ENCODE peak calls at places on chromosomes 5 and 9, in eight cellular contexts. B is cardiac muscle cell, Y is pancreas, L is upper lobe of right lung, T is body of pancreas, R is tibial nerve, I is mammary epithelial cell, X is OCI-LY7. A is an unnamed sample.

GRCh38 chr9:120482424-120483186 is 97.4 kb downstream of the CDK5RAP2 start:
- DNase-seq in B (no peak), Y (no peak), L (no peak), T (no peak), R (no peak), I (no peak), X (no peak), A (no peak)

GRCh38 chr9:106757539-106757938 is 105.4 kb upstream of the ZNF462 start:
- DNase-seq in B (no peak), Y (no peak), L (no peak), T (no peak), R (no peak), I (no peak), X (peak; percentile 35), A (no peak)

GRCh38 chr9:89635816-89636215 is 31.0 kb downstream of the GADD45G start:
- DNase-seq in B (peak; percentile 19), Y (peak; percentile 46), L (no peak), T (peak; percentile 45), R (no peak), I (peak; percentile 37), X (no peak), A (no peak)

GRCh38 chr5:68848086-68848485 is 245.7 kb upstream of the SLC30A5 start:
- DNase-seq in B (no peak), Y (no peak), L (no peak), T (no peak), R (no peak), I (peak; percentile 85), X (no peak), A (peak; percentile 12)

GRCh38 chr5:172768098-172768572 is 2.9 kb downstream of the DUSP1 start:
- DNase-seq in B (no peak), Y (no peak), L (no peak), T (no peak), R (no peak), I (no peak), X (no peak), A (no peak)

GRCh38 chr9:104227108-104227507 is 133.0 kb downstream of the SMC2 start:
- DNase-seq in B (peak; percentile 51), Y (no peak), L (no peak), T (no peak), R (no peak), I (no peak), X (no peak), A (no peak)

GRCh38 chr9:134258828-134259546 is 67.3 kb upstream of the RXRA start:
- DNase-seq in B (no peak), Y (peak; percentile 70), L (no peak), T (peak; percentile 55), R (no peak), I (no peak), X (no peak), A (no peak)

GRCh38 chr5:78644741-78645300 is 3.8 kb downstream of the LHFPL2 start:
- DNase-seq in B (no peak), Y (no peak), L (no peak), T (no peak), R (no peak), I (no peak), X (no peak), A (no peak)

GRCh38 chr9:123329329-123329955 is 26.6 kb upstream of the CRB2 start:
- DNase-seq in B (no peak), Y (no peak), L (peak; percentile 74), T (peak; percentile 46), R (no peak), I (peak; percentile 74), X (peak; percentile 30), A (peak; percentile 58)

GRCh38 chr5:96487859-96488258 is 54.8 kb upstream of the PCSK1 start:
- DNase-seq in B (no peak), Y (no peak), L (no peak), T (no peak), R (no peak), I (no peak), X (no peak), A (no peak)

GRCh38 chr5:36820900-36821299 is 55.7 kb upstream of the NIPBL start:
- DNase-seq in B (no peak), Y (no peak), L (no peak), T (no peak), R (no peak), I (no peak), X (no peak), A (no peak)

GRCh38 chr9:111952559-111952958 is 55.9 kb downstream of the UGCG start:
- DNase-seq in B (peak; percentile 84), Y (no peak), L (no peak), T (no peak), R (no peak), I (peak; percentile 93), X (no peak), A (no peak)

GRCh38 chr9:27717991-27718390 is 144.7 kb upstream of the C9orf72 start:
- DNase-seq in B (no peak), Y (no peak), L (no peak), T (no peak), R (no peak), I (no peak), X (no peak), A (no peak)

GRCh38 chr9:113649054-113649453 is 185.5 kb downstream of the RGS3 start:
- DNase-seq in B (peak; percentile 60), Y (no peak), L (peak; percentile 67), T (no peak), R (no peak), I (no peak), X (no peak), A (no peak)

GRCh38 chr5:97906135-97906534 is 723.1 kb upstream of the RIOK2 start:
- DNase-seq in B (no peak), Y (no peak), L (no peak), T (no peak), R (no peak), I (no peak), X (no peak), A (no peak)

GRCh38 chr5:142981886-142982820 is 212.0 kb downstream of the ARHGAP26 start:
- DNase-seq in B (peak; percentile 78), Y (peak; percentile 88), L (peak; percentile 87), T (peak; percentile 92), R (peak; percentile 70), I (peak; percentile 94), X (no peak), A (peak; percentile 76)
- H3K27ac ChIP-seq in B (peak overlapping the region; percentile 42), Y (peak overlapping the region; percentile 61), L (peak overlapping the region; percentile 60), T (peak overlapping the region; percentile 37), R (peak overlapping the region; percentile 54), I (peak overlapping the region; percentile 82), X (no peak overlapping the region), A (peak overlapping the region; percentile 96)

DNA sequence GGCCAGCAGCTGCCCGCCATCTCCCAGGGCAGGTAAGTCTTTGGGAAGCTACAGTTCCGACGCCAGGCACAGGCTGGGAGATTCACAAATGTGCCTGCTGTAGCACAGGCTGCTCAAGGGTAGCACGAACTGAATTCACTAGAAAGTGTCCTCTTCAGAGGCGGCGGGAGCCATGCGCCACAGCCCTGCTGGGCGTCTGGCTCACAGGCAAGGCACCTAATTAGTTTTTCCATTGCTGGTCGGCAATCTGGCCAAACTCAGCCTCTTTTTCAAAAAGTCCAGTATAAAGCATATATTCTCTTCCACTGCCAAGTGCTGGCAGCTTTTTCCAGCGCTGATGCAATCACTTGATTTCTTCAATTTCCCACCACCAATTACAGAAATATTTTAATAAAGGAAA is 128.9 kb upstream of the RAPGEF1 start:
- DNase-seq in B (peak; percentile 46), Y (no peak), L (no peak), T (no peak), R (no peak), I (no peak), X (no peak), A (no peak)
- H3K27ac ChIP-seq in B (no peak overlapping the region), Y (no peak overlapping the region), L (no peak overlapping the region), T (no peak overlapping the region), R (no peak overlapping the region), I (no peak overlapping the region), X (no peak overlapping the region), A (no peak overlapping the region)

DNA sequence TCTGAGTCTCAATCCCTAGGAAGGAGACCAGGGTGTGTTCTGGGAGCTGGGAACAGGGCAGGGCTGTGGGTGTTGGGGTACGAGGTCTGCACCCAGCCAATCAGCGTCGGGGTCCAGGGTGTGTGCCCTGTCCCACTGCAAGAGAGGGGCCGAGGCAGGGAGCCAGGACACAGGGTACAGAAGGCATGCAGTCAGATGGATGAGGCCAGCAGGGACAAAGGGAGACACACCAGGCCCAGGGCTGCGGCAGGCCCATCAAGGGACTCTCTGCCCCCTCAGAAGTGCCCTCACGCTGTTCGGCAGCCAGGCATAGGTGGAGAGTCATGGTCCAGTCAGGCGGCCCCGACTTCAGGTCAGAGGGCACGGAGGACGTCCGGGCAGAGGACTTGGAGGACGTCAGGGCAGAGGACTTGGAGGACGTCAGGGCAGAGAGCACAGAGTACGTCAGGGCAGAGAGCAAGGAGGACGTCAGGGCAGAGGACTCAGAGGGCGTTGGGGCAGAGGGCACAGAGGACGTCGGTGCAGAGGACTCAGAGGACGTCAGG is 28.8 kb upstream of the ADAMTS2 start:
- DNase-seq in B (no peak), Y (no peak), L (no peak), T (no peak), R (no peak), I (no peak), X (no peak), A (no peak)
- H3K27ac ChIP-seq in B (no peak overlapping the region), Y (no peak overlapping the region), L (no peak overlapping the region), T (no peak overlapping the region), R (no peak overlapping the region), I (no peak overlapping the region), X (no peak overlapping the region), A (no peak overlapping the region)

GRCh38 chr9:90857855-90858254 is 56.2 kb downstream of the SYK start:
- DNase-seq in B (no peak), Y (no peak), L (no peak), T (no peak), R (no peak), I (no peak), X (no peak), A (no peak)
- H3K27ac ChIP-seq in B (no peak overlapping the region), Y (no peak overlapping the region), L (no peak overlapping the region), T (no peak overlapping the region), R (no peak overlapping the region), I (no peak overlapping the region), X (no peak overlapping the region), A (no peak overlapping the region)

DNA sequence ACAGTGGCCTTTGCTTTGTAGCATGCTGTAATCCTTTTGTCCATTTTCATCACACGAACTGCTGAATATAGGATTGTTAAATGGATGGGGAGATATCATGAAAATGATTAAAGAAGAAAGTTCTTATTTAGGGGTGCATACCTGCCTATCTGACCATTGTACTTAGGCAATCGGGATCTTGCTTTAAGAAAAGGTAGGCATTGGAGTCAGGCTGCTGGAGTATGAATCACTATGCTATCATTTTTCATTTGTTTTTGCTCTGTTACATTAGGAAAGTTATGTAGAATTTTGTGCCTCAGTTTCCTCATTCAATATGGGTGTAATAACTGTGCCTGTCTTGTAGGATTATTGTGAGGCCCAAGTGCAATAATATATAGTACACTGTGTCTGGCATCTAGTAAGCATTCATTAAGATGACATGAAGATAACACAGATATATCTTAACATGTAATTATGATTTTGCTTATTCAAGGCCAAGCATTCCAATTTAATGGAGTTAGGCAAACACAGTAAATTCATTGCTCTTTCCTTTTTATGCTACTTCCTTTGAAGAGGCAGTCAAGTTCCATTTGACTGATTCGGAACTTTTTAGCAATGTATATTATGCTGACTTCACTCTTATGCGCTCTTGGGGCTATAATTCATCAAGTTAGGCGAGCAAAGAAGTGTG is 109.8 kb upstream of the CDKN2B start:
- DNase-seq in B (no peak), Y (no peak), L (no peak), T (no peak), R (no peak), I (no peak), X (no peak), A (no peak)
- H3K27ac ChIP-seq in B (no peak overlapping the region), Y (no peak overlapping the region), L (peak overlapping the region; percentile 59), T (no peak overlapping the region), R (no peak overlapping the region), I (peak overlapping the region; percentile 56), X (no peak overlapping the region), A (peak overlapping the region; percentile 91)